ENCODE peak calls at places on chromosomes 7 and 10, in seven cellular contexts. Z is activated T-cell treated with anti-CD3 and anti-CD28 coated beads for 1 hour; T is lower lobe of right lung; V is stimulated activated CD4-positive, alpha-beta T cell treated with anti-CD3 and anti-CD28 coated beads, Interleukin-2, amount 100 ng/mL, for 48 hours; J is brain microvascular endothelial cell; X is NB4; C is head of caudate nucleus. S is an unnamed sample.

GRCh38 chr7:3238525-3239210 is 62.4 kb upstream of the SDK1 start:
- DNase-seq in J (no peak), T (no peak), X (no peak), Z (no peak), C (no peak), V (no peak), S (no peak)

GRCh38 chr7:107744345-107744750 is 406 bp downstream of the CBLL1 start:
- DNase-seq in C (no peak), T (no peak), J (no peak), Z (no peak), X (no peak), V (no peak), S (no peak)

GRCh38 chr10:71719464-71720303 is at the start of gene C10orf105:
- DNase-seq in J (no peak), C (no peak), X (no peak), V (no peak), Z (no peak), T (no peak), S (peak)

GRCh38 chr10:131839351-131839750 is 61.5 kb upstream of the PPP2R2D start:
- DNase-seq in T (peak), Z (no peak), V (no peak), C (no peak), X (no peak), J (no peak), S (no peak)

GRCh38 chr7:8831386-8831785 is 398.0 kb downstream of the NXPH1 start:
- DNase-seq in T (no peak), Z (no peak), X (no peak), J (no peak), C (no peak), V (no peak), S (no peak)

GRCh38 chr10:5665380-5666323 is 743 bp downstream of the ASB13 start:
- DNase-seq in X (peak), Z (no peak), T (peak), C (peak), J (no peak), V (peak), S (peak)

GRCh38 chr7:103573479-103574058 is 127.6 kb upstream of the SLC26A5 start:
- DNase-seq in X (peak), C (no peak), T (no peak), Z (no peak), J (no peak), V (no peak), S (peak)

GRCh38 chr10:3045471-3046209 is 21.7 kb upstream of the PFKP start:
- DNase-seq in Z (no peak), X (no peak), C (peak), T (peak), V (no peak), J (peak), S (no peak)

GRCh38 chr10:131996508-131997365 is 15.0 kb upstream of the BNIP3 start:
- DNase-seq in T (peak), Z (no peak), X (no peak), V (no peak), J (no peak), C (peak), S (peak)

GRCh38 chr10:62640386-62640785 is 164.1 kb upstream of the ADO start:
- DNase-seq in V (no peak), X (no peak), Z (no peak), J (no peak), C (no peak), T (no peak), S (no peak)

GRCh38 chr10:27104919-27105318 is 4.6 kb upstream of the ANKRD26 start:
- DNase-seq in V (no peak), T (no peak), X (peak), J (no peak), C (no peak), Z (no peak), S (no peak)

GRCh38 chr10:110205051-110205675 is 2.2 kb upstream of the MXI1 start:
- DNase-seq in Z (no peak), J (no peak), T (no peak), C (no peak), V (no peak), X (no peak), S (no peak)

GRCh38 chr10:109937460-109937859 is 14.1 kb upstream of the XPNPEP1 start:
- DNase-seq in J (no peak), C (no peak), T (no peak), V (no peak), X (no peak), Z (no peak), S (no peak)

GRCh38 chr7:157650801-157651200 is 314.0 kb downstream of the DNAJB6 start:
- DNase-seq in X (no peak), Z (no peak), V (no peak), C (no peak), T (no peak), J (no peak), S (no peak)

GRCh38 chr10:16848562-16849154 is 31.4 kb upstream of the RSU1 start:
- DNase-seq in V (no peak), Z (no peak), J (no peak), T (no peak), X (no peak), C (no peak), S (no peak)

GRCh38 chr7:81190997-81191747 is 272.3 kb upstream of the SEMA3C start:
- DNase-seq in J (peak), V (no peak), Z (no peak), C (no peak), X (no peak), T (no peak), S (no peak)

GRCh38 chr10:132439025-132439388 is 42.0 kb downstream of the PWWP2B start:
- DNase-seq in V (no peak), Z (no peak), X (no peak), T (no peak), J (no peak), C (no peak), S (no peak)

GRCh38 chr7:46752881-46753366 is 829.0 kb downstream of the TNS3 start:
- DNase-seq in X (peak), Z (no peak), T (no peak), C (no peak), J (peak), V (no peak), S (no peak)

GRCh38 chr7:107049480-107049879 is 5.0 kb downstream of the PRKAR2B start:
- DNase-seq in V (no peak), J (no peak), C (no peak), X (no peak), Z (no peak), T (no peak), S (no peak)

GRCh38 chr10:29329420-29329819 is 40.5 kb downstream of the LYZL1 start:
- DNase-seq in X (no peak), Z (no peak), C (no peak), T (no peak), J (no peak), V (no peak), S (no peak)